ENCODE peak calls at places on chromosomes 7 and 10, in four cellular contexts. E is heart right ventricle, M is fibroblast of lung, A is GM23338. O is an unnamed sample.

GRCh38 chr7:26937306-26937705 is 72.9 kb upstream of the SKAP2 start:
- DNase-seq in E (no peak), M (no peak), A (no peak), O (no peak)

GRCh38 chr7:80018941-80019808 is 115.5 kb upstream of the GNAI1 start:
- DNase-seq in E (peak; percentile 5), M (peak; percentile 32), A (peak; percentile 81), O (peak; percentile 80)

GRCh38 chr7:44381494-44382220 is 56.3 kb upstream of the CAMK2B start:
- DNase-seq in E (no peak), M (no peak), A (no peak), O (peak; percentile 20)

GRCh38 chr7:44969701-44970494 is 8.9 kb downstream of the MYO1G start:
- DNase-seq in E (no peak), M (no peak), A (no peak), O (peak; percentile 18)

GRCh38 chr7:97016392-97017196 is 8.0 kb downstream of the DLX5 start:
- DNase-seq in E (no peak), M (no peak), A (peak; percentile 92), O (peak; percentile 89)

GRCh38 chr10:125811251-125811650 is 11.8 kb downstream of the UROS start:
- DNase-seq in E (no peak), M (no peak), A (no peak), O (no peak)

GRCh38 chr7:2373124-2373556 is 18.5 kb downstream of the EIF3B start:
- DNase-seq in E (no peak), M (peak; percentile 25), A (no peak), O (no peak)

GRCh38 chr7:157875230-157876179 is 538.7 kb downstream of the DNAJB6 start:
- DNase-seq in E (no peak), M (no peak), A (peak; percentile 5), O (peak; percentile 91)

GRCh38 chr10:72079356-72079755 is 9.0 kb downstream of the SPOCK2 start:
- DNase-seq in E (no peak), M (no peak), A (no peak), O (peak; percentile 70)

GRCh38 chr10:36172054-36172531 is 530.0 kb upstream of the FZD8 start:
- DNase-seq in E (no peak), M (peak; percentile 72), A (no peak), O (no peak)

GRCh38 chr7:45574521-45575500 is 643 bp downstream of the ADCY1 start:
- DNase-seq in E (no peak), M (peak; percentile 64), A (peak; percentile 81), O (peak; percentile 92)

GRCh38 chr10:48655426-48656240 is 29.0 kb upstream of the WDFY4 start:
- DNase-seq in E (peak; percentile 66), M (peak; percentile 68), A (peak; percentile 59), O (peak; percentile 71)

GRCh38 chr10:111126073-111126472 is 49.2 kb downstream of the ADRA2A start:
- DNase-seq in E (no peak), M (peak; percentile 0), A (no peak), O (no peak)

GRCh38 chr7:94401411-94401810 is 6.7 kb downstream of the COL1A2 start:
- DNase-seq in E (no peak), M (no peak), A (no peak), O (no peak)

GRCh38 chr7:50531928-50532327 is 33.3 kb downstream of the DDC start:
- DNase-seq in E (no peak), M (peak; percentile 35), A (no peak), O (peak; percentile 74)

GRCh38 chr7:56092789-56093531 is at the start of gene PHKG1:
- DNase-seq in E (peak; percentile 89), M (peak; percentile 80), A (peak; percentile 40), O (peak; percentile 74)

GRCh38 chr10:4595920-4596319 is 230.1 kb upstream of the AKR1E2 start:
- DNase-seq in E (no peak), M (peak; percentile 3), A (no peak), O (no peak)

GRCh38 chr7:151279868-151280267 is 31.4 kb upstream of the SMARCD3 start:
- DNase-seq in E (no peak), M (no peak), A (no peak), O (no peak)

GRCh38 chr10:122115874-122116273 is 126.9 kb downstream of the TACC2 start:
- DNase-seq in E (no peak), M (no peak), A (no peak), O (no peak)

GRCh38 chr7:77859343-77859742 is 60.8 kb downstream of the PHTF2 start:
- DNase-seq in E (no peak), M (no peak), A (no peak), O (no peak)

GRCh38 chr10:102615361-102615760 is 28.9 kb upstream of the TRIM8 start:
- DNase-seq in E (no peak), M (no peak), A (peak; percentile 80), O (peak; percentile 70)

GRCh38 chr10:103669243-103669929 is 175.9 kb downstream of the NEURL1 start:
- DNase-seq in E (no peak), M (peak; percentile 9), A (no peak), O (no peak)

GRCh38 chr7:6367701-6368211 is 80.0 kb downstream of the DAGLB start:
- DNase-seq in E (no peak), M (peak; percentile 43), A (no peak), O (no peak)

GRCh38 chr7:134462337-134462925 is 3.5 kb upstream of the AKR1B1 start:
- DNase-seq in E (no peak), M (peak; percentile 87), A (no peak), O (no peak)

GRCh38 chr7:95472521-95473160 is 13.1 kb upstream of the ASB4 start:
- DNase-seq in E (no peak), M (peak; percentile 64), A (no peak), O (no peak)

GRCh38 chr10:128078136-128078969 is 47.9 kb downstream of the MKI67 start:
- DNase-seq in E (no peak), M (peak; percentile 13), A (peak; percentile 77), O (peak; percentile 86)

GRCh38 chr10:124547651-124548168 is 86.1 kb downstream of the LHPP start:
- DNase-seq in E (no peak), M (no peak), A (no peak), O (peak; percentile 67)

GRCh38 chr7:91940171-91940570 is 491 bp upstream of the AKAP9 start:
- DNase-seq in E (peak; percentile 45), M (peak; percentile 32), A (peak; percentile 70), O (peak; percentile 63)

GRCh38 chr7:41478187-41478586 is 224.7 kb downstream of the INHBA start:
- DNase-seq in E (no peak), M (peak; percentile 11), A (no peak), O (no peak)
- H3K4me1 ChIP-seq in E (no peaks in the 10 kb centered on the region), M (no peaks in the 10 kb centered on the region), A (no peaks in the 10 kb centered on the region), O (peaks cover 6% of the 10 kb centered on the region)

GRCh38 chr7:279821-280220 is 10.1 kb upstream of the FOXL3 start:
- DNase-seq in E (no peak), M (no peak), A (no peak), O (no peak)

GRCh38 chr7:284762-285722 is 4.9 kb upstream of the FOXL3 start:
- DNase-seq in E (no peak), M (no peak), A (no peak), O (no peak)

GRCh38 chr7:282621-283020 is 7.3 kb upstream of the FOXL3 start:
- DNase-seq in E (no peak), M (no peak), A (no peak), O (no peak)

GRCh38 chr7:280461-280860 is 9.5 kb upstream of the FOXL3 start:
- DNase-seq in E (no peak), M (no peak), A (no peak), O (no peak)

GRCh38 chr7:281637-282036 is 8.3 kb upstream of the FOXL3 start:
- DNase-seq in E (no peak), M (no peak), A (no peak), O (no peak)
- H3K4me1 ChIP-seq in E (no peaks in the 10 kb centered on the region), M (no peaks in the 10 kb centered on the region), A (no peaks in the 10 kb centered on the region), O (no peaks in the 10 kb centered on the region)

GRCh38 chr7:69845721-69846495 is 247.6 kb downstream of the AUTS2 start:
- DNase-seq in E (no peak), M (peak; percentile 72), A (no peak), O (no peak)
- H3K4me1 ChIP-seq in E (no peaks in the 10 kb centered on the region), M (no peaks in the 10 kb centered on the region), A (peaks cover 6% of the 10 kb centered on the region), O (no peaks in the 10 kb centered on the region)

GRCh38 chr10:132455441-132455971 is 58.5 kb downstream of the PWWP2B start:
- DNase-seq in E (no peak), M (no peak), A (no peak), O (no peak)
- H3K4me1 ChIP-seq in E (peaks cover 9% of the 10 kb centered on the region), M (no peaks in the 10 kb centered on the region), A (no peaks in the 10 kb centered on the region), O (no peaks in the 10 kb centered on the region)

GRCh38 chr7:734808-735207 is 7.7 kb upstream of the PRKAR1B start:
- DNase-seq in E (no peak), M (no peak), A (no peak), O (no peak)
- H3K4me1 ChIP-seq in E (peaks cover 6% of the 10 kb centered on the region), M (peaks cover 2% of the 10 kb centered on the region), A (no peaks in the 10 kb centered on the region), O (no peaks in the 10 kb centered on the region)

DNA sequence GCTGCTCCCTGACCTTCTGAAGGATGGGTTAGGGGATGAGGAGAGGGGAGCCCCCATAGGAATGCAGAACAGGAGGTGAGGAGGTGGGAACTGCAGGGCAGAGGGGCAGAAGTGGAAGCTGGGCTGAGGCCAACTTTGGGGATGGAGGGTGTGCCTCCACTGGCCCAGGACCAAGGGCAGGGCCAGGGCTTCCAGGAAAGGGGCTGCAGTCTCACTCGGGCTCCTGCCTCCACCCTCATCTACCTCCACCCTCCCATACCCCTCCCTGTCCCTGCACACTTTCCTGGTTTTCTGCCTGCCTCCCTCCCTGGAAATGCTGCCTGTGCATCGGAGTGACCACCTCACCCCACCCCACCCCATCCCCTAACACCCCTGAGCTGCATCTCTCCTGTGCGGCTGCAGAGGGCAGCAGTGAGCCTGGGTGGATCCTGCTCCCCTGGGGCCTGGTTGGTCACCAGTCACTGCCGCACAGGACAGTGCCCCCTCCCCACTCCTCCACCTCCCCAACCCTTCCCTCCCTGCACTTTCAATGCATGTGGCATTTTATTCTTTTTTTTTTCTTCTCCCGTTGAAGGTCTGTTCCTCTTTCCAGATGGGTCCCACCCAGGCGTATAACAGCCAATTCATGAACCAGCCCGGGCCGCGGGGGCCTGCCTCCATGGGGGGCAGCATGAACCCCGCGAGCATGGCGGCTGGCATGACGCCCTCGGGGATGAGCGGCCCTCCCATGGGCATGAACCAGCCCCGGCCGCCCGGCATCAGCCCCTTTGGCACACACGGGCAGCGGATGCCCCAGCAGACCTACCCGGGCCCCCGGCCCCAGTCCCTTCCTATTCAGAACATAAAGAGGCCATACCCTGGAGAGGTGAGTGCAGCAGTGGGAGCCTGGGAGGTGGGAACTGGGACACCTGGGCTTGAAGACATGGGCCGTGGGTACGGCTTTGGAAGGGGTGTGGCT is 54.2 kb upstream of the PPIF start:
- DNase-seq in E (no peak), M (no peak), A (peak; percentile 66), O (peak; percentile 85)
- H3K4me1 ChIP-seq in E (peaks cover 3% of the 10 kb centered on the region), M (peaks cover 13% of the 10 kb centered on the region), A (no peaks in the 10 kb centered on the region), O (peaks cover 13% of the 10 kb centered on the region)

GRCh38 chr10:133336131-133337078 is at the start of gene CALY:
- DNase-seq in E (no peak), M (no peak), A (peak; percentile 82), O (peak; percentile 92)
- H3K4me1 ChIP-seq in E (peaks cover 13% of the 10 kb centered on the region), M (no peaks in the 10 kb centered on the region), A (no peaks in the 10 kb centered on the region), O (no peaks in the 10 kb centered on the region)